ENCODE peak calls at places on chromosomes 6 and 20, in four cellular contexts. P is K562, A is GM12878, I is H1. U is an unnamed sample.

GRCh38 chr6:110524305-110524704 is 47.9 kb upstream of the SLC22A16 start:
- DNase-seq in A (no peak), I (no peak), P (no peak), U (no peak)

GRCh38 chr6:51536728-51537127 is 550.7 kb downstream of the PKHD1 start:
- DNase-seq in P (no peak), I (no peak), A (no peak), U (no peak)

GRCh38 chr20:62697468-62697912 is 11.1 kb upstream of the NTSR1 start:
- DNase-seq in A (no peak), I (no peak), P (no peak), U (no peak)

GRCh38 chr6:16292942-16293341 is 54.6 kb downstream of the GMPR start:
- DNase-seq in A (no peak), I (no peak), P (no peak), U (no peak)

GRCh38 chr6:45416700-45417099 is 39.0 kb upstream of the SUPT3H start:
- DNase-seq in A (no peak), P (no peak), I (no peak), U (no peak)

GRCh38 chr6:126788961-126789365 is 329.5 kb upstream of the RSPO3 start:
- DNase-seq in P (no peak), A (no peak), I (no peak), U (no peak)

GRCh38 chr20:44997668-44998067 is 31.4 kb downstream of the STK4 start:
- DNase-seq in A (no peak), P (no peak), I (no peak), U (no peak)

GRCh38 chr6:136146130-136146529 is 104.0 kb downstream of the MTFR2 start:
- DNase-seq in I (no peak), P (no peak), A (no peak), U (peak; percentile 11)

GRCh38 chr20:62010551-62011402 is 54.9 kb downstream of the TAF4 start:
- DNase-seq in I (peak; percentile 70), P (peak; percentile 57), A (peak; percentile 7), U (peak; percentile 55)

GRCh38 chr6:156774872-156775405 is 2.2 kb upstream of the ARID1B start:
- DNase-seq in I (no peak), P (no peak), A (no peak), U (no peak)

GRCh38 chr6:99745651-99746050 is 139.0 kb downstream of the PRDM13 start:
- DNase-seq in P (no peak), I (no peak), A (no peak), U (no peak)

GRCh38 chr6:6688283-6688682 is 99.8 kb downstream of the LY86 start:
- DNase-seq in P (no peak), I (no peak), A (no peak), U (no peak)

GRCh38 chr6:105536961-105537360 is 134.1 kb upstream of the PREP start:
- DNase-seq in A (no peak), P (no peak), I (no peak), U (no peak)

GRCh38 chr6:100593522-100593921 is 128.8 kb upstream of the SIM1 start:
- DNase-seq in A (no peak), I (no peak), P (no peak), U (no peak)

GRCh38 chr6:28474441-28475219 is 31.3 kb upstream of the ZSCAN23 start:
- DNase-seq in A (peak; percentile 76), I (peak; percentile 54), P (peak; percentile 73), U (peak; percentile 92)

GRCh38 chr6:166437661-166438060 is 54.9 kb upstream of the MPC1 start:
- DNase-seq in A (no peak), I (no peak), P (no peak), U (no peak)

GRCh38 chr20:23647346-23647745 is 9.6 kb upstream of the CST3 start:
- DNase-seq in I (no peak), P (no peak), A (no peak), U (peak; percentile 39)

GRCh38 chr20:24730750-24731149 is 218.3 kb upstream of the CST7 start:
- DNase-seq in A (no peak), P (no peak), I (peak; percentile 7), U (no peak)

GRCh38 chr6:108562503-108562993 is 1.8 kb downstream of the FOXO3 start:
- DNase-seq in P (peak; percentile 35), I (peak; percentile 79), A (no peak), U (peak; percentile 81)
- TF ChIP-seq POLR2A in P (no peak), I (peak; percentile 61), A (no peak), U (no peak)

DNA sequence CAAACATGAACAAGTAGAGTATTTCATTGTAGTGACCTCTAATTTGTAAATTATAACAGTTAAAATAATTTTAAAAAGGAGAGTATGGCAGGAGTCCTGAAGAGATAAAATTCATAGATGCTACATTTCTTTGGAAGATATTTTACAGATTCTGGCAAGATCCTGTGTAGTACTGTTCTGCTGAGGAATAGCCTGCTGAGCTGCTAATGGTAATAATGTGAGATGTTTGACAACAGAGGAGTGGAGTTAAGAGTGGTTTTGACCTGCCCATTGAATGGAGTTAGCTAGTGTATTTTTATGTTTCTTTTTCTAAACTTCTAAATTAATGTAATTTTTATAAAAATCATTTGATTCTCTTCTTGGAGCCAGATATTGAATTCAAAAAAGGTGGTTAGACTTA is 11.8 kb downstream of the CLVS2 start:
- DNase-seq in P (no peak), A (no peak), I (no peak), U (no peak)
- TF ChIP-seq CHD1 in P (no peak), A (no peak), I (no peak), U (no peak)

DNA sequence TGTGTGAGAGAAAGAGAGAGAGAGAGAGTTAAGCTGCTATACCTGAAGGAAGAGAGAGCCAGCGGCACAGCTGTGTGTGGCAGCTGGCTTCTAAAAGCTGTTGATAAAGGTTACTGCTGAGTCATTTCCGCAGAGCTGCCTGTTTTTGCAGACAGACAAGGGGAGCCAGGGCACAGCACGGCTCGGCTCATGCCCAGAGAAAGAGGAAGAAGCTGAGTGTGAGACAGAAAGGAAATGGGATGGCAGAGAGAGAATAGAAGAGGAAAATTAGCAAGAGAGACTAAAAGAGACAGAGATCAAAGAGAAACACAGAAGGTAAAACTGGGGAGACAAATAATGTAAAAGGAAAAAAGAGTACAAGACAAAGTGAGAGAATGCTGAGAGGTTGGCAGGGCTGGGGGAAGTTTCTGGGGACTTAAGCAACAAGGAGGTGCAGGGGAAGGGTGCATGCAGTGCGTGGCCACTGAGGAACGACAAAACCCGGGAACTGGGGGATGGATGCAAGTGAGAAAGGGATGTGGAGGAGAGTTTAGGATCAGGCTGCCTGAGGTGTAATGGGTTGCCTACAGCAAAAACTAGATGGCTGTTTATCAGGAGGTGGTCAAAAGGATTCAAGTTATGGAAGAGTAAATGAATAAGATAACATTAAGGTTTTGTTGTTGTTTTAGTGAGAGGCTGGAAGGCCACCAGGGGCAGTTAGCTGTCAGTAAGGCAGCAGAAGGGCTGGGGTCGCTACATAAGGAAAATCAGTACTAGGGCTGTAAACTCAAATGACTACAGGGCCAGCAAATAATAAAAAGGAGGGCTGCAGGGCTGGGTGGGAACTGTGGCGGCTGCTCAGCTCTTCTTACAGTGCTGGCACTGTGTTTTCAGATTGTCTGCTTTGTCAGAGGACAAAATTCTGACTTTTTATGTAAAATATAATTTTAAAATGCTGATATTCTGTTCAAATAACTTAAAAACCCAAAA is 22.9 kb downstream of the HLA-A start:
- DNase-seq in I (no peak), P (peak; percentile 79), A (peak; percentile 89), U (peak; percentile 91)
- TF ChIP-seq POLR2A in I (peak; percentile 18), P (peak; percentile 97), A (peak; percentile 64), U (no peak)

GRCh38 chr20:64110411-64111068 is 3.2 kb upstream of the NPBWR2 start:
- DNase-seq in I (peak; percentile 41), P (no peak), A (no peak), U (no peak)
- TF ChIP-seq CHD1 in I (no peak), P (no peak), A (no peak), U (no peak)

GRCh38 chr6:56693246-56693607 is 50.5 kb upstream of the DST start:
- DNase-seq in A (no peak), P (no peak), I (no peak), U (peak; percentile 87)
- TF ChIP-seq POLR2A in A (no peak), P (no peak), I (no peak), U (peak; percentile 58)

GRCh38 chr20:58023781-58024180 is 204.7 kb downstream of the ANKRD60 start:
- DNase-seq in P (no peak), A (no peak), I (no peak), U (no peak)

GRCh38 chr20:58024241-58024721 is 204.2 kb downstream of the ANKRD60 start:
- DNase-seq in P (no peak), I (no peak), A (no peak), U (no peak)

GRCh38 chr20:58028123-58028522 is 200.3 kb downstream of the ANKRD60 start:
- DNase-seq in I (peak; percentile 76), P (no peak), A (no peak), U (no peak)

GRCh38 chr20:58025233-58025632 is 203.2 kb downstream of the ANKRD60 start:
- DNase-seq in I (no peak), P (no peak), A (no peak), U (no peak)

GRCh38 chr20:58026361-58026760 is 202.1 kb downstream of the ANKRD60 start:
- DNase-seq in A (no peak), I (peak; percentile 6), P (no peak), U (no peak)
- TF ChIP-seq CHD1 in A (no peak), I (no peak), P (no peak), U (no peak)

GRCh38 chr20:1267161-1267560 is 1.1 kb downstream of the SNPH start:
- DNase-seq in P (no peak), A (no peak), I (peak; percentile 58), U (no peak)

GRCh38 chr20:1265916-1266166 is 253 bp upstream of the SNPH start:
- DNase-seq in P (no peak), A (no peak), I (no peak), U (no peak)

GRCh38 chr20:1265226-1265915 is 723 bp upstream of the SNPH start:
- DNase-seq in I (no peak), A (no peak), P (peak; percentile 41), U (no peak)

GRCh38 chr20:1267809-1268374 is 1.8 kb downstream of the SNPH start:
- DNase-seq in A (no peak), P (no peak), I (no peak), U (no peak)

DNA sequence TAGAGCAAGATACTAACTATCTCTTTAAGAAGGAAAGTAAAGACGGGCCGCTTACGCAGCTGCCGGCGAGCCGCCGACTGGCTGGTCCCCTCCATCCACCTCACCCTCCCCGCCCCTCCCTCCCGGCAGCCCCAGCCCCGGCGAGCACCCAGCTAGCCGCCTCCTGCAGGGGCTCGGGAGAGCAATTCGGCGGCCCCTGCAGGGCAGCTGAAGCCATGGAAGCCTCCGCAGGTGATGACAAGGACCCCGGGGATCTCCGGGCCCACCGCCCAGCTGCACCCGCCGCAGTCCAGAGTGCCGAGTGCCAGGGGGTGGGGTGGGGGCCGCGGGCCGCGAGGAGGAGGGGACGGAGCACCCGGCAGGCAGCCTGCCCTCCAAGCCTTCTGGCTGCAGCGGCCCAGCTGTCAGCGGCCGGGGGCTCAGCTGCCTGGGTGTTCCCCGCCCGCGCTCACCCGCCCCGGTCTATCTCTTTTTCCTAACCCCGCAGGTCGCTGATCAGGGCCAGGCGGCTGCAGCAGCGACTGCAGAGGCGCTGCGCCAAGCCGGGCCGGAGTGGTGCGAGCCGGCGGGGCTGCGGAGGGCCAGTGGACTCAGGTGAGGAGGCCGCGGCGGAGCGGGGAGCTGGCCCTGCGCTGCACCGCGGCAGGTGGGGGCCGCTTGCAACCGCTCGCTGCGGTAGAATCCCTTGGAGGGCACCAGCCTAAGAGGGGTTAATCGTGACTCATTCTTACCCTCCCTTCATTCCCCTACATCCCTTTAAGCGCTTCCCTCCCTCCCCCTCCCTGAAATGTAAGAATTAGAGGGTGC is at the start of gene SNPH:
- DNase-seq in I (peak; percentile 77), P (peak; percentile 82), A (no peak), U (peak; percentile 76)
- TF ChIP-seq POLR2A in I (no peak), P (no peak), A (no peak), U (no peak)